ENCODE peak calls at places on chromosome 6, in seven cellular contexts. O, A, K, B, W, V and M are unnamed samples.

GRCh38 chr6:110999634-111000270 is 17.9 kb downstream of the RPF2 start:
- DNase-seq in O (no peak), A (peak; percentile 16), K (no peak), B (peak; percentile 22), W (peak; percentile 16), V (peak; percentile 52), M (peak; percentile 12)

GRCh38 chr6:188821-189655 is 103.2 kb upstream of the DUSP22 start:
- DNase-seq in O (peak; percentile 97), A (peak; percentile 74), K (peak; percentile 79), B (peak; percentile 90), W (peak; percentile 93), V (peak; percentile 89), M (peak; percentile 74)

GRCh38 chr6:144856622-144857021 is 571.5 kb downstream of the UTRN start:
- DNase-seq in O (no peak), A (no peak), K (no peak), B (no peak), W (no peak), V (no peak), M (no peak)

GRCh38 chr6:152099816-152100618 is 292.5 kb downstream of the ESR1 start:
- DNase-seq in O (no peak), A (peak; percentile 51), K (peak; percentile 27), B (no peak), W (no peak), V (peak; percentile 64), M (no peak)

GRCh38 chr6:168099201-168100010 is 20.4 kb upstream of the FRMD1 start:
- DNase-seq in O (peak; percentile 78), A (no peak), K (no peak), B (no peak), W (peak; percentile 37), V (no peak), M (no peak)

GRCh38 chr6:87675004-87675681 is 26.9 kb downstream of the AKIRIN2 start:
- DNase-seq in O (no peak), A (no peak), K (no peak), B (no peak), W (no peak), V (no peak), M (no peak)

GRCh38 chr6:94622784-94623183 is 954.6 kb upstream of the MANEA start:
- DNase-seq in O (no peak), A (no peak), K (no peak), B (no peak), W (no peak), V (no peak), M (no peak)

GRCh38 chr6:108116781-108117426 is 42.4 kb upstream of the OSTM1 start:
- DNase-seq in O (peak; percentile 66), A (no peak), K (no peak), B (no peak), W (peak; percentile 58), V (no peak), M (no peak)

GRCh38 chr6:156167289-156168076 is 609.7 kb upstream of the ARID1B start:
- DNase-seq in O (no peak), A (no peak), K (no peak), B (no peak), W (no peak), V (no peak), M (no peak)

GRCh38 chr6:142605922-142606321 is 304.1 kb downstream of the ADGRG6 start:
- DNase-seq in O (no peak), A (peak; percentile 56), K (no peak), B (no peak), W (no peak), V (peak; percentile 78), M (peak; percentile 82)

GRCh38 chr6:163955131-163955530 is 540.6 kb downstream of the QKI start:
- DNase-seq in O (no peak), A (no peak), K (no peak), B (no peak), W (no peak), V (peak; percentile 67), M (peak; percentile 97)

GRCh38 chr6:33377166-33377565 is 14.5 kb upstream of the KIFC1 start:
- DNase-seq in O (no peak), A (no peak), K (no peak), B (no peak), W (no peak), V (peak; percentile 13), M (no peak)

GRCh38 chr6:11373208-11373607 is 140.7 kb upstream of the NEDD9 start:
- DNase-seq in O (no peak), A (no peak), K (no peak), B (no peak), W (no peak), V (no peak), M (no peak)

GRCh38 chr6:52929321-52930164 is 20.0 kb upstream of the GSTA3 start:
- DNase-seq in O (no peak), A (peak; percentile 86), K (no peak), B (peak; percentile 43), W (no peak), V (peak; percentile 98), M (peak; percentile 87)

GRCh38 chr6:3538536-3538935 is 81.7 kb upstream of the SLC22A23 start:
- DNase-seq in O (no peak), A (no peak), K (no peak), B (no peak), W (no peak), V (no peak), M (no peak)

GRCh38 chr6:106520711-106521367 is 108.5 kb downstream of the RTN4IP1 start:
- DNase-seq in O (no peak), A (no peak), K (peak; percentile 38), B (no peak), W (no peak), V (no peak), M (no peak)

GRCh38 chr6:143616741-143617140 is 61.0 kb upstream of the PHACTR2 start:
- DNase-seq in O (no peak), A (no peak), K (no peak), B (no peak), W (no peak), V (no peak), M (no peak)

GRCh38 chr6:38141045-38141444 is 321.5 kb downstream of the ZFAND3 start:
- DNase-seq in O (no peak), A (no peak), K (no peak), B (peak; percentile 18), W (no peak), V (no peak), M (no peak)

GRCh38 chr6:5866547-5867051 is 140.1 kb downstream of the NRN1 start:
- DNase-seq in O (no peak), A (peak; percentile 65), K (no peak), B (peak; percentile 55), W (no peak), V (peak; percentile 78), M (peak; percentile 75)

GRCh38 chr6:21327326-21328140 is 266.0 kb upstream of the SOX4 start:
- DNase-seq in O (peak; percentile 70), A (no peak), K (no peak), B (no peak), W (peak; percentile 39), V (no peak), M (no peak)

GRCh38 chr6:116070990-116071389 is 10.3 kb upstream of the FRK start:
- DNase-seq in O (no peak), A (no peak), K (no peak), B (peak; percentile 70), W (no peak), V (no peak), M (no peak)

GRCh38 chr6:37818536-37819176 is 871 bp upstream of the ZFAND3 start:
- DNase-seq in O (peak; percentile 96), A (peak; percentile 93), K (peak; percentile 97), B (peak; percentile 96), W (peak; percentile 97), V (peak; percentile 95), M (peak; percentile 89)

GRCh38 chr6:37081042-37081607 is 75.7 kb downstream of the FGD2 start:
- DNase-seq in O (no peak), A (no peak), K (no peak), B (no peak), W (no peak), V (no peak), M (no peak)

GRCh38 chr6:97129111-97129510 is 153.9 kb downstream of the MMS22L start:
- DNase-seq in O (no peak), A (no peak), K (no peak), B (no peak), W (no peak), V (no peak), M (no peak)
- H3K9ac ChIP-seq in O (no peak overlapping the region), A (no peak overlapping the region), K (no peak overlapping the region), B (no peak overlapping the region), W (no peak overlapping the region), V (no peak overlapping the region), M (no peak overlapping the region)

GRCh38 chr6:72246926-72247325 is 360.6 kb downstream of the RIMS1 start:
- DNase-seq in O (peak; percentile 58), A (peak; percentile 1), K (no peak), B (peak; percentile 33), W (peak; percentile 27), V (no peak), M (no peak)

GRCh38 chr6:72248621-72249020 is 362.3 kb downstream of the RIMS1 start:
- DNase-seq in O (no peak), A (peak; percentile 38), K (no peak), B (no peak), W (no peak), V (no peak), M (peak; percentile 25)

GRCh38 chr6:72245565-72245964 is 359.2 kb downstream of the RIMS1 start:
- DNase-seq in O (peak; percentile 64), A (peak; percentile 5), K (no peak), B (no peak), W (peak; percentile 67), V (no peak), M (peak; percentile 15)

GRCh38 chr6:72250664-72251063 is 364.3 kb downstream of the RIMS1 start:
- DNase-seq in O (no peak), A (no peak), K (no peak), B (no peak), W (no peak), V (peak; percentile 23), M (no peak)
- H3K9ac ChIP-seq in O (no peak overlapping the region), A (no peak overlapping the region), K (no peak overlapping the region), B (no peak overlapping the region), W (no peak overlapping the region), V (no peak overlapping the region), M (no peak overlapping the region)

GRCh38 chr6:74137910-74138309 is 441.9 kb downstream of the CD109 start:
- DNase-seq in O (no peak), A (peak; percentile 23), K (no peak), B (peak; percentile 6), W (no peak), V (peak; percentile 83), M (peak; percentile 38)
- H3K9ac ChIP-seq in O (no peak overlapping the region), A (no peak overlapping the region), K (no peak overlapping the region), B (no peak overlapping the region), W (no peak overlapping the region), V (peak overlapping the region; percentile 42), M (no peak overlapping the region)

GRCh38 chr6:27592481-27593199 is 119.7 kb upstream of the ZNF184 start:
- DNase-seq in O (peak; percentile 90), A (peak; percentile 84), K (peak; percentile 43), B (peak; percentile 84), W (peak; percentile 76), V (peak; percentile 75), M (peak; percentile 83)

GRCh38 chr6:27592107-27592480 is 119.2 kb upstream of the ZNF184 start:
- DNase-seq in O (peak; percentile 68), A (peak; percentile 20), K (no peak), B (no peak), W (peak; percentile 68), V (no peak), M (peak; percentile 7)

GRCh38 chr6:27593861-27594260 is 121.0 kb upstream of the ZNF184 start:
- DNase-seq in O (peak; percentile 60), A (no peak), K (no peak), B (no peak), W (peak; percentile 76), V (no peak), M (no peak)

GRCh38 chr6:27593200-27593818 is 120.4 kb upstream of the ZNF184 start:
- DNase-seq in O (peak; percentile 75), A (no peak), K (no peak), B (no peak), W (peak; percentile 36), V (no peak), M (no peak)

GRCh38 chr6:27591660-27592059 is 118.8 kb upstream of the ZNF184 start:
- DNase-seq in O (peak; percentile 81), A (peak; percentile 60), K (no peak), B (peak; percentile 72), W (peak; percentile 68), V (peak; percentile 34), M (peak; percentile 29)
- H3K9ac ChIP-seq in O (peak overlapping the region; percentile 15), A (peak overlapping the region; percentile 36), K (no peak overlapping the region), B (peak overlapping the region; percentile 45), W (no peak overlapping the region), V (no peak overlapping the region), M (peak overlapping the region; percentile 3)